ENCODE peak calls at places on chromosome 2, in seven cellular contexts. G is dorsolateral prefrontal cortex, D is Peyer's patch, S is endodermal cell, X is heart left ventricle, O is coronary artery, L is mammary epithelial cell. J is an unnamed sample.

GRCh38 chr2:86105252-86105968 is at the start of gene POLR1A:
- DNase-seq in O (peak; percentile 92), S (peak; percentile 96), D (peak; percentile 86), G (peak; percentile 95), X (peak; percentile 88), L (peak; percentile 90), J (peak; percentile 97)

GRCh38 chr2:236498369-236498768 is 71.3 kb upstream of the ACKR3 start:
- DNase-seq in D (no peak), L (peak; percentile 39), O (no peak), X (no peak), S (no peak), G (no peak), J (no peak)

GRCh38 chr2:8441986-8442385 is 239.9 kb upstream of the ID2 start:
- DNase-seq in X (no peak), D (peak; percentile 44), O (no peak), L (no peak), G (no peak), S (no peak), J (no peak)

GRCh38 chr2:9258953-9259399 is 52.4 kb downstream of the ASAP2 start:
- DNase-seq in G (no peak), S (no peak), X (peak; percentile 84), L (no peak), D (no peak), O (no peak), J (no peak)

GRCh38 chr2:82526267-82526666 is 1932.8 kb downstream of the SUCLG1 start:
- DNase-seq in S (no peak), L (no peak), O (no peak), X (no peak), D (no peak), G (no peak), J (no peak)

GRCh38 chr2:173218331-173219056 is 136.2 kb upstream of the CDCA7 start:
- DNase-seq in G (no peak), O (no peak), D (no peak), L (peak; percentile 40), S (peak; percentile 64), X (no peak), J (no peak)

GRCh38 chr2:119106301-119106897 is 52.2 kb downstream of the C1QL2 start:
- DNase-seq in G (no peak), X (no peak), L (peak; percentile 27), S (peak; percentile 93), D (no peak), O (peak; percentile 8), J (no peak)

GRCh38 chr2:101698419-101699190 is 1.1 kb downstream of the MAP4K4 start:
- DNase-seq in D (peak; percentile 37), L (no peak), G (no peak), S (no peak), X (no peak), O (no peak), J (no peak)

GRCh38 chr2:16031055-16031847 is 90.9 kb downstream of the MYCN start:
- DNase-seq in X (no peak), G (peak; percentile 47), L (no peak), S (peak; percentile 47), O (no peak), D (no peak), J (peak; percentile 24)

GRCh38 chr2:21543630-21544029 is 419.9 kb downstream of the TDRD15 start:
- DNase-seq in S (no peak), L (no peak), X (no peak), O (no peak), G (no peak), D (no peak), J (no peak)

GRCh38 chr2:71802556-71802955 is 345.1 kb downstream of the CYP26B1 start:
- DNase-seq in X (no peak), L (no peak), G (no peak), D (no peak), S (peak; percentile 26), O (peak; percentile 56), J (no peak)

GRCh38 chr2:205683179-205683978 is 1.1 kb downstream of the NRP2 start:
- DNase-seq in G (no peak), L (peak; percentile 48), O (no peak), S (peak; percentile 58), X (no peak), D (no peak), J (no peak)

GRCh38 chr2:160045703-160046210 is 16.7 kb downstream of the PLA2R1 start:
- DNase-seq in L (no peak), G (no peak), O (no peak), D (no peak), X (no peak), S (no peak), J (no peak)

GRCh38 chr2:237222683-237223082 is 137.0 kb downstream of the COPS8 start:
- DNase-seq in D (no peak), O (no peak), S (no peak), X (no peak), L (no peak), G (no peak), J (no peak)

GRCh38 chr2:88016948-88017779 is 817 bp upstream of the RNU2-63P start:
- DNase-seq in X (no peak), O (no peak), D (peak; percentile 70), L (peak; percentile 77), S (peak; percentile 92), G (no peak), J (peak; percentile 81)

GRCh38 chr2:240432820-240433801 is 2.4 kb upstream of the GPC1 start:
- DNase-seq in G (peak; percentile 31), O (peak; percentile 72), S (peak; percentile 40), X (peak; percentile 54), D (no peak), L (no peak), J (no peak)

GRCh38 chr2:157432475-157433106 is 11.3 kb downstream of the CYTIP start:
- DNase-seq in L (no peak), O (no peak), S (no peak), X (no peak), D (no peak), G (no peak), J (no peak)

GRCh38 chr2:86054539-86055082 is 51.1 kb downstream of the POLR1A start:
- DNase-seq in S (peak; percentile 17), L (no peak), O (no peak), X (no peak), D (peak; percentile 8), G (no peak), J (no peak)

GRCh38 chr2:61151434-61151833 is 10.6 kb upstream of the C2orf74 start:
- DNase-seq in G (no peak), S (no peak), L (peak; percentile 26), O (no peak), D (no peak), X (no peak), J (no peak)
- H3K27ac ChIP-seq in G (no peak overlapping the region), S (no peak overlapping the region), L (no peak overlapping the region), O (no peak overlapping the region), D (no peak overlapping the region), X (no peak overlapping the region), J (no peak overlapping the region)

DNA sequence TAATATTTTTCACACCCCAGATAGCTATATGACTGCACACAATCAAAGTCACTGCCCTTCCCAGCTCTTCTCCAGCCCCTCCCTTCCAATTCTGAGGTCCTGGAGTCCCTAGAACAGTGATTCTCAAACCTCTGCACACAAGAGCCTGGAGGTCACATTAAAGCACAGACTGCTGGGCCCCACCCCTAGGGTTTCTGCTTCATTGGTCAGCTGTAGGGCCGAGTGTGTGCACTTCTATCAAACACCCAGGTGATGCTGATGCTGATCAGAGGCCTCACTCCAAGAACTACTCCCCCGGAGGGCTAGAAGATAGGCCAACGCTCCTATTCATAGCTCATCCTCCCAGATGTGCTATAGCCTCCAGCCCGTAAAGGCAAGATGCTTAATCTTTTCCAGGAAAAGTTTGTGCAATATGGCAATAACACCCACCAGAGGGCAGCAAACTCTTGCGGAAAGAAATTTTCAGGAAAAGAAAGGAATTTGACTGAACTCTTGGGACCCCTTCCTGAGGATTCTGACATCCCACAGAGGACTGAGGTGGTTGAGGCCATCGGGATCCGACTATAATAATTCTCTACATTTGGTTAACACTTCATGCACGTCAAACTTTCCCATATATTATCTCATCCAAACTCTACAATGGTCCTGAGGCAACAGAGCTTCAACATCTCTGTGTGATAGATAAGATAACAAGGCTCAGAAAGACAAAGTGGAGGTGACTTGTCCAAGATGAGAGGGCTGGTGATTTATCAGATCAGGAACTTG is 194.2 kb upstream of the PKDCC start:
- DNase-seq in G (no peak), L (peak; percentile 25), O (no peak), D (no peak), S (peak; percentile 87), X (no peak), J (peak; percentile 17)
- H3K27ac ChIP-seq in G (no peak overlapping the region), L (no peak overlapping the region), O (no peak overlapping the region), D (no peak overlapping the region), S (no peak overlapping the region), X (no peak overlapping the region), J (no peak overlapping the region)

GRCh38 chr2:231674587-231675334 is 33.6 kb upstream of the PTMA start:
- DNase-seq in L (no peak), D (peak; percentile 80), X (peak; percentile 86), S (peak; percentile 97), O (peak; percentile 84), G (peak; percentile 72), J (peak; percentile 59)

GRCh38 chr2:231670892-231671616 is 37.3 kb upstream of the PTMA start:
- DNase-seq in G (no peak), L (no peak), X (no peak), S (peak; percentile 82), O (no peak), D (peak; percentile 62), J (no peak)

GRCh38 chr2:231671617-231672350 is 36.5 kb upstream of the PTMA start:
- DNase-seq in X (no peak), L (no peak), G (no peak), S (peak; percentile 77), D (peak; percentile 86), O (peak; percentile 72), J (no peak)

GRCh38 chr2:231673348-231673770 is 35.0 kb upstream of the PTMA start:
- DNase-seq in L (no peak), X (peak; percentile 82), S (peak; percentile 99), O (peak; percentile 75), D (peak; percentile 19), G (no peak), J (no peak)

GRCh38 chr2:231672617-231673347 is 35.5 kb upstream of the PTMA start:
- DNase-seq in X (peak; percentile 76), D (peak; percentile 89), S (peak; percentile 95), G (no peak), L (no peak), O (peak; percentile 73), J (no peak)
- H3K27ac ChIP-seq in X (peak overlapping the region; percentile 92), D (peak overlapping the region; percentile 90), S (peak overlapping the region; percentile 32), G (peak overlapping the region; percentile 80), L (peak overlapping the region; percentile 40), O (peak overlapping the region; percentile 85), J (peak overlapping the region; percentile 78)

DNA sequence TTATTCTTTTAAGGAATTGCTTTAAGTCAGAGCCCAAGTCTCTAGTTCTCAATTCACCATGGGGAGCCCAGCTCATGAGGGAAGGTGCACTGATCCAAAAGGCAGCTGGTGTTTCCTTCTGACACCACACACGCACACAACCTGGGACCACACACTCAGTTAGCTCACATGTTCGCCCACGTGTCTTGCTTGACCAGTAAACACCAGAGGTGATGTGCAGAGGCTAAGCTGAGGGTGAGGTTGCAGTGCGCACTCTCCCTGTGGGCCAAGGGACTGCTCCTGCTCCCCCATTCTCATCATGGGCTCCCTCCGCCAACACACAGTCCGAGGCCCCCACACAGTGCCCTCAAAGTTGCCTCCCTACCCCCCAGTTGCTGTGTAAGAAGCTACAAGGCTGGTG is 70.8 kb upstream of the BZW1 start:
- DNase-seq in X (no peak), D (no peak), L (no peak), G (no peak), O (no peak), S (no peak), J (no peak)
- H3K27ac ChIP-seq in X (peak overlapping the region; percentile 47), D (no peak overlapping the region), L (no peak overlapping the region), G (peak overlapping the region; percentile 82), O (peak overlapping the region; percentile 97), S (no peak overlapping the region), J (no peak overlapping the region)

J was measured in caudate nucleus.